ENCODE peak calls at places on chromosomes 13 and 19, in five cellular contexts. C, N, O, P and Z are unnamed samples.

GRCh38 chr19:16561382-16561781 is 10.8 kb downstream of the SLC35E1 start:
- DNase-seq in C (no peak), N (no peak), O (no peak), P (no peak), Z (no peak)

GRCh38 chr13:49791753-49792549 is 531 bp downstream of the KPNA3 start:
- DNase-seq in C (peak; percentile 40), N (peak; percentile 62), O (no peak), P (peak; percentile 43), Z (peak; percentile 58)

GRCh38 chr19:862529-863304 is 3.3 kb downstream of the CFD start:
- DNase-seq in C (no peak), N (peak; percentile 82), O (no peak), P (peak; percentile 39), Z (peak; percentile 74)

GRCh38 chr13:51849145-51850101 is 4.4 kb upstream of the TMEM272 start:
- DNase-seq in C (no peak), N (peak; percentile 30), O (peak; percentile 22), P (peak; percentile 47), Z (peak; percentile 26)

GRCh38 chr13:88800505-88800904 is 1129.3 kb downstream of the SLITRK5 start:
- DNase-seq in C (no peak), N (no peak), O (no peak), P (no peak), Z (no peak)

GRCh38 chr13:73608731-73609485 is 525.3 kb downstream of the KLF12 start:
- DNase-seq in C (no peak), N (no peak), O (no peak), P (no peak), Z (no peak)

GRCh38 chr19:55141696-55142095 is 7.3 kb downstream of the TNNT1 start:
- DNase-seq in C (no peak), N (no peak), O (no peak), P (no peak), Z (no peak)

GRCh38 chr19:6091771-6092291 is 18.5 kb downstream of the RFX2 start:
- DNase-seq in C (no peak), N (peak; percentile 80), O (no peak), P (peak; percentile 53), Z (peak; percentile 74)

GRCh38 chr19:30288957-30289735 is 83.0 kb upstream of the ZNF536 start:
- DNase-seq in C (no peak), N (no peak), O (no peak), P (no peak), Z (no peak)

GRCh38 chr13:40292536-40292935 is 373.9 kb downstream of the FOXO1 start:
- DNase-seq in C (no peak), N (no peak), O (no peak), P (no peak), Z (no peak)

GRCh38 chr13:59157181-59157580 is 1006.5 kb downstream of the DIAPH3 start:
- DNase-seq in C (no peak), N (no peak), O (no peak), P (peak; percentile 16), Z (no peak)

GRCh38 chr13:113122571-113123225 is at the start of gene F10:
- DNase-seq in C (peak; percentile 48), N (peak; percentile 85), O (peak; percentile 95), P (peak; percentile 65), Z (peak; percentile 81)
- TF ChIP-seq CTCF in C (peak; percentile 19), N (no peak), O (peak; percentile 34), P (peak; percentile 5), Z (no peak)

GRCh38 chr19:13132471-13133166 is 14.6 kb downstream of the NACC1 start:
- DNase-seq in C (no peak), N (no peak), O (no peak), P (peak; percentile 70), Z (no peak)

GRCh38 chr19:13133241-13133870 is 15.3 kb downstream of the NACC1 start:
- DNase-seq in C (no peak), N (no peak), O (no peak), P (no peak), Z (no peak)

GRCh38 chr19:13137290-13137794 is 12.8 kb downstream of the STX10 start:
- DNase-seq in C (no peak), N (no peak), O (no peak), P (no peak), Z (no peak)

GRCh38 chr19:13135068-13136062 is 14.8 kb downstream of the STX10 start:
- DNase-seq in C (no peak), N (no peak), O (no peak), P (no peak), Z (no peak)

GRCh38 chr19:13134626-13135025 is 15.5 kb downstream of the STX10 start:
- DNase-seq in C (no peak), N (no peak), O (no peak), P (no peak), Z (no peak)
- TF ChIP-seq CTCF in C (no peak), N (no peak), O (no peak), P (no peak), Z (no peak)

GRCh38 chr19:44776402-44777096 is 1.1 kb upstream of the CBLC start:
- DNase-seq in C (no peak), N (peak; percentile 98), O (no peak), P (no peak), Z (peak; percentile 95)
- TF ChIP-seq CTCF in C (no peak), N (no peak), O (no peak), P (no peak), Z (no peak)

GRCh38 chr19:31559494-31559893 is 210.3 kb upstream of the TSHZ3 start:
- DNase-seq in C (no peak), N (no peak), O (no peak), P (no peak), Z (no peak)

GRCh38 chr19:31554360-31554759 is 205.1 kb upstream of the TSHZ3 start:
- DNase-seq in C (no peak), N (no peak), O (no peak), P (no peak), Z (no peak)

GRCh38 chr19:31553844-31554215 is 204.6 kb upstream of the TSHZ3 start:
- DNase-seq in C (no peak), N (peak; percentile 28), O (no peak), P (no peak), Z (no peak)

GRCh38 chr19:31553112-31553843 is 204.0 kb upstream of the TSHZ3 start:
- DNase-seq in C (no peak), N (peak; percentile 3), O (no peak), P (peak; percentile 1), Z (no peak)

GRCh38 chr19:31555634-31556215 is 206.5 kb upstream of the TSHZ3 start:
- DNase-seq in C (no peak), N (no peak), O (no peak), P (no peak), Z (no peak)
- TF ChIP-seq CTCF in C (peak; percentile 32), N (no peak), O (peak; percentile 35), P (no peak), Z (no peak)

DNA sequence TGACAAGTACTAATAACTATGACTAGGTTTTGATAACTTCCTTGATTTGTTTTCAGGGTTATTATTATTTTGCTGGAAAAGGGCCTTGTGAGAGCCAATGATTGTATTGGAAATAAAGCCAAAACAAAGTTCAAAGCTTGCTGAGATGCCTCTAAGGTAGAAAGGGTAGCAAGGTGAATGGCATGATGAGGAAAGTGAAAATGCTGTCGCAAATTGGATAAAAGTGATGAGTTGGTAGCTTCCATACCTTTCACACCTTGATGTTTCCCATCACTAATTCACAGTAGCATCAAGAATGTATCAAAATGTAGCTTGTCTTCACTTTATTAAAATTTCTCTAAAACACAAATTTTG is 259.4 kb downstream of the FGF14 start:
- DNase-seq in C (no peak), N (no peak), O (no peak), P (no peak), Z (no peak)
- TF ChIP-seq CTCF in C (no peak), N (no peak), O (no peak), P (no peak), Z (no peak)

GRCh38 chr13:93233997-93234416 is 7.4 kb downstream of the GPC6 start:
- DNase-seq in C (no peak), N (no peak), O (peak; percentile 41), P (no peak), Z (no peak)
- TF ChIP-seq CTCF in C (peak; percentile 29), N (no peak), O (peak; percentile 77), P (no peak), Z (no peak)

GRCh38 chr13:99605417-99606321 is 104.4 kb downstream of the TM9SF2 start:
- DNase-seq in C (peak; percentile 19), N (peak; percentile 71), O (peak; percentile 78), P (no peak), Z (peak; percentile 77)
- TF ChIP-seq CTCF in C (peak; percentile 30), N (peak; percentile 16), O (peak; percentile 49), P (peak; percentile 11), Z (no peak)